ENCODE peak calls at places on chromosomes 3 and 15, in four cellular contexts. One of them, this sample, is unnamed. For H3K79me2, the result is how much of the 10 kb centered on the place peaks cover.

GRCh38 chr3:187795207-187795960 is 50.1 kb upstream of the BCL6 start:
- DNase-seq in SK-N-SH: no peak
- DNase-seq in HepG2: no peak
- DNase-seq in HCT116: no peak
- DNase-seq in this sample: no peak

GRCh38 chr3:149968216-149968615 is 2.5 kb downstream of the PFN2 start:
- DNase-seq in SK-N-SH: no peak
- DNase-seq in HepG2: no peak
- DNase-seq in HCT116: no peak
- DNase-seq in this sample: peak

GRCh38 chr15:55742498-55742926 is 440 bp downstream of the PRTG start:
- DNase-seq in SK-N-SH: no peak
- DNase-seq in HepG2: no peak
- DNase-seq in HCT116: no peak
- DNase-seq in this sample: peak

GRCh38 chr3:32782417-32782816 is 35.4 kb upstream of the TRIM71 start:
- DNase-seq in SK-N-SH: no peak
- DNase-seq in HepG2: no peak
- DNase-seq in HCT116: no peak
- DNase-seq in this sample: no peak

GRCh38 chr15:63482874-63483323 is 21.5 kb upstream of the USP3 start:
- DNase-seq in SK-N-SH: no peak
- DNase-seq in HepG2: no peak
- DNase-seq in HCT116: no peak
- DNase-seq in this sample: no peak

GRCh38 chr15:60972301-60972700 is 256.8 kb downstream of the RORA start:
- DNase-seq in SK-N-SH: no peak
- DNase-seq in HepG2: no peak
- DNase-seq in HCT116: no peak
- DNase-seq in this sample: no peak

GRCh38 chr15:61227269-61228024 is 1.7 kb downstream of the RORA start:
- DNase-seq in SK-N-SH: peak
- DNase-seq in HepG2: no peak
- DNase-seq in HCT116: no peak
- DNase-seq in this sample: peak

GRCh38 chr3:192929146-192929545 is 11.5 kb upstream of the MB21D2 start:
- DNase-seq in SK-N-SH: no peak
- DNase-seq in HepG2: no peak
- DNase-seq in HCT116: no peak
- DNase-seq in this sample: no peak

GRCh38 chr3:194571491-194571941 is 61.7 kb downstream of the TMEM44 start:
- DNase-seq in SK-N-SH: no peak
- DNase-seq in HepG2: no peak
- DNase-seq in HCT116: no peak
- DNase-seq in this sample: no peak

GRCh38 chr3:64732570-64732969 is 44.8 kb upstream of the ADAMTS9 start:
- DNase-seq in SK-N-SH: no peak
- DNase-seq in HepG2: no peak
- DNase-seq in HCT116: no peak
- DNase-seq in this sample: no peak

GRCh38 chr3:105809204-105809893 is 59.5 kb downstream of the CBLB start:
- DNase-seq in SK-N-SH: no peak
- DNase-seq in HepG2: peak
- DNase-seq in HCT116: no peak
- DNase-seq in this sample: no peak

GRCh38 chr3:134317106-134317947 is 56.9 kb downstream of the AMOTL2 start:
- DNase-seq in SK-N-SH: no peak
- DNase-seq in HepG2: no peak
- DNase-seq in HCT116: no peak
- DNase-seq in this sample: no peak

GRCh38 chr15:48447058-48447457 is 115.8 kb downstream of the DUT start:
- DNase-seq in SK-N-SH: no peak
- DNase-seq in HepG2: no peak
- DNase-seq in HCT116: no peak
- DNase-seq in this sample: no peak

GRCh38 chr3:49883992-49884391 is 14.3 kb upstream of the CAMKV start:
- DNase-seq in SK-N-SH: no peak
- DNase-seq in HepG2: no peak
- DNase-seq in HCT116: no peak
- DNase-seq in this sample: no peak

GRCh38 chr3:46996689-46997452 is 17.4 kb downstream of the NBEAL2 start:
- DNase-seq in SK-N-SH: peak
- DNase-seq in HepG2: no peak
- DNase-seq in HCT116: no peak
- DNase-seq in this sample: no peak

GRCh38 chr15:49987198-49987785 is 131.7 kb downstream of the ATP8B4 start:
- DNase-seq in SK-N-SH: no peak
- DNase-seq in HepG2: no peak
- DNase-seq in HCT116: no peak
- DNase-seq in this sample: no peak

GRCh38 chr3:113663761-113664160 is 32.7 kb downstream of the USF3 start:
- DNase-seq in SK-N-SH: no peak
- DNase-seq in HepG2: peak
- DNase-seq in HCT116: no peak
- DNase-seq in this sample: no peak

GRCh38 chr15:66066439-66066838 is 187.1 kb downstream of the MEGF11 start:
- DNase-seq in SK-N-SH: no peak
- DNase-seq in HepG2: no peak
- DNase-seq in HCT116: no peak
- DNase-seq in this sample: no peak

GRCh38 chr3:47495886-47496285 is 17.6 kb downstream of the ELP6 start:
- DNase-seq in SK-N-SH: no peak
- DNase-seq in HepG2: no peak
- DNase-seq in HCT116: no peak
- DNase-seq in this sample: no peak

GRCh38 chr3:156180077-156180476 is 59.7 kb downstream of the KCNAB1 start:
- DNase-seq in SK-N-SH: no peak
- DNase-seq in HepG2: no peak
- DNase-seq in HCT116: no peak
- DNase-seq in this sample: no peak

GRCh38 chr15:33089165-33089877 is 105.2 kb downstream of the FMN1 start:
- DNase-seq in SK-N-SH: no peak
- DNase-seq in HepG2: no peak
- DNase-seq in HCT116: no peak
- DNase-seq in this sample: no peak

GRCh38 chr3:134601539-134602439 is 49.0 kb downstream of the KY start:
- DNase-seq in SK-N-SH: peak
- DNase-seq in HepG2: no peak
- DNase-seq in HCT116: no peak
- DNase-seq in this sample: peak

GRCh38 chr3:187878776-187879524 is 133.7 kb upstream of the BCL6 start:
- DNase-seq in SK-N-SH: no peak
- DNase-seq in HepG2: no peak
- DNase-seq in HCT116: no peak
- DNase-seq in this sample: no peak

GRCh38 chr3:4895848-4896247 is 83.4 kb upstream of the BHLHE40 start:
- DNase-seq in SK-N-SH: no peak
- DNase-seq in HepG2: no peak
- DNase-seq in HCT116: no peak
- DNase-seq in this sample: no peak

GRCh38 chr3:12868039-12869024 is 27.0 kb upstream of the RPL32 start:
- DNase-seq in SK-N-SH: peak
- DNase-seq in HepG2: peak
- DNase-seq in HCT116: peak
- DNase-seq in this sample: peak

GRCh38 chr3:107954845-107955244 is 136.0 kb downstream of the CD47 start:
- DNase-seq in SK-N-SH: no peak
- DNase-seq in HepG2: no peak
- DNase-seq in HCT116: no peak
- DNase-seq in this sample: no peak

GRCh38 chr3:107957506-107957905 is 133.3 kb downstream of the CD47 start:
- DNase-seq in SK-N-SH: no peak
- DNase-seq in HepG2: no peak
- DNase-seq in HCT116: no peak
- DNase-seq in this sample: no peak

GRCh38 chr3:107959767-107960166 is 131.1 kb downstream of the CD47 start:
- DNase-seq in SK-N-SH: no peak
- DNase-seq in HepG2: no peak
- DNase-seq in HCT116: no peak
- DNase-seq in this sample: no peak

GRCh38 chr3:107958151-107958550 is 132.7 kb downstream of the CD47 start:
- DNase-seq in SK-N-SH: no peak
- DNase-seq in HepG2: no peak
- DNase-seq in HCT116: no peak
- DNase-seq in this sample: no peak

GRCh38 chr3:107956991-107957467 is 133.8 kb downstream of the CD47 start:
- DNase-seq in SK-N-SH: peak
- DNase-seq in HepG2: no peak
- DNase-seq in HCT116: no peak
- DNase-seq in this sample: no peak
- TF ChIP-seq POLR2AphosphoS5 in SK-N-SH: no peak
- TF ChIP-seq POLR2AphosphoS5 in HepG2: no peak
- TF ChIP-seq POLR2AphosphoS5 in HCT116: no peak
- TF ChIP-seq POLR2AphosphoS5 in this sample: no peak

DNA sequence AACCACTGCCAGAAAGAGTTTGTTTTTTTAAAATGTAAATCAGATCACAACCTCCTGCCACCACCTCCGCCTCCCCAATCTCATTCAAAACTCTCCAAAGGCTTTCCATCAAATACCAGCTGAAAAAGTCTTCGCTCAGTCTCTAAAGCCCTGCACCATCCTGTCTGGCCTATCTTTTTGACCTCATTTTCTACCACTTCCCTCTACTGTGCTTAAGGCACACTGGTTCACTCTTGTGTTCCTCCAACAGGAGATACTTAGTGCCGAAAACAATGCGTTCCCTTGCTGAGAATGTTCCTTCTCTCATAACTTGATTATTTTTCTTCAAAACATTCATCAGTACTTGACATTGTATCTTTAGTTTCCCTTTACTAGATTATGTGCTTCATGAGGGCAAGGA is 3.5 kb downstream of the BTBD1 start:
- DNase-seq in SK-N-SH: no peak
- DNase-seq in HepG2: no peak
- DNase-seq in HCT116: no peak
- DNase-seq in this sample: no peak
- H3K79me2 ChIP-seq in SK-N-SH: half or more
- H3K79me2 ChIP-seq in HepG2: half or more
- H3K79me2 ChIP-seq in HCT116: half or more
- H3K79me2 ChIP-seq in this sample: half or more

GRCh38 chr15:38714309-38715072 is 149.9 kb upstream of the RASGRP1 start:
- DNase-seq in SK-N-SH: no peak
- DNase-seq in HepG2: no peak
- DNase-seq in HCT116: no peak
- DNase-seq in this sample: no peak
- H2AFZ ChIP-seq in SK-N-SH: peak
- H2AFZ ChIP-seq in HepG2: no peak
- H2AFZ ChIP-seq in HCT116: no peak
- H2AFZ ChIP-seq in this sample: no peak

GRCh38 chr15:25790003-25790660 is 73.0 kb downstream of the ATP10A start:
- DNase-seq in SK-N-SH: no peak
- DNase-seq in HepG2: no peak
- DNase-seq in HCT116: no peak
- DNase-seq in this sample: peak
- TF ChIP-seq POLR2AphosphoS5 in SK-N-SH: no peak
- TF ChIP-seq POLR2AphosphoS5 in HepG2: no peak
- TF ChIP-seq POLR2AphosphoS5 in HCT116: no peak
- TF ChIP-seq POLR2AphosphoS5 in this sample: no peak

GRCh38 chr3:11603628-11604027 is 40.1 kb downstream of the VGLL4 start:
- DNase-seq in SK-N-SH: no peak
- DNase-seq in HepG2: no peak
- DNase-seq in HCT116: no peak
- DNase-seq in this sample: no peak

GRCh38 chr3:11602441-11602840 is 41.3 kb downstream of the VGLL4 start:
- DNase-seq in SK-N-SH: no peak
- DNase-seq in HepG2: no peak
- DNase-seq in HCT116: no peak
- DNase-seq in this sample: no peak

GRCh38 chr3:11605398-11605797 is 38.3 kb downstream of the VGLL4 start:
- DNase-seq in SK-N-SH: no peak
- DNase-seq in HepG2: no peak
- DNase-seq in HCT116: no peak
- DNase-seq in this sample: no peak

GRCh38 chr3:11602886-11603285 is 40.8 kb downstream of the VGLL4 start:
- DNase-seq in SK-N-SH: no peak
- DNase-seq in HepG2: no peak
- DNase-seq in HCT116: no peak
- DNase-seq in this sample: no peak

GRCh38 chr3:11604139-11604895 is 39.4 kb downstream of the VGLL4 start:
- DNase-seq in SK-N-SH: no peak
- DNase-seq in HepG2: no peak
- DNase-seq in HCT116: no peak
- DNase-seq in this sample: no peak
- H3K79me2 ChIP-seq in SK-N-SH: half or more
- H3K79me2 ChIP-seq in HepG2: half or more
- H3K79me2 ChIP-seq in HCT116: under half
- H3K79me2 ChIP-seq in this sample: half or more

GRCh38 chr15:101156061-101156460 is 95.8 kb downstream of the CHSY1 start:
- DNase-seq in SK-N-SH: no peak
- DNase-seq in HepG2: no peak
- DNase-seq in HCT116: no peak
- DNase-seq in this sample: no peak
- H2AFZ ChIP-seq in SK-N-SH: no peak
- H2AFZ ChIP-seq in HepG2: no peak
- H2AFZ ChIP-seq in HCT116: no peak
- H2AFZ ChIP-seq in this sample: peak

GRCh38 chr3:23663246-23663645 is 142.5 kb upstream of the UBE2E1 start:
- DNase-seq in SK-N-SH: no peak
- DNase-seq in HepG2: no peak
- DNase-seq in HCT116: no peak
- DNase-seq in this sample: no peak
- TF ChIP-seq POLR2AphosphoS5 in SK-N-SH: no peak
- TF ChIP-seq POLR2AphosphoS5 in HepG2: no peak
- TF ChIP-seq POLR2AphosphoS5 in HCT116: no peak
- TF ChIP-seq POLR2AphosphoS5 in this sample: no peak

GRCh38 chr15:94239474-94239873 is 8.1 kb downstream of the MCTP2 start:
- DNase-seq in SK-N-SH: no peak
- DNase-seq in HepG2: no peak
- DNase-seq in HCT116: no peak
- DNase-seq in this sample: no peak
- H3K79me2 ChIP-seq in SK-N-SH: under half
- H3K79me2 ChIP-seq in HepG2: under half
- H3K79me2 ChIP-seq in HCT116: under half
- H3K79me2 ChIP-seq in this sample: under half